ENCODE peak calls at places on chromosome 1, in five cellular contexts. Y is GM12878, U is A549, K is GM23338, F is K562. H is an unnamed sample.

GRCh38 chr1:63634471-63634870 is 41.3 kb downstream of the PGM1 start:
- DNase-seq in Y (no peak), U (no peak), K (no peak), F (no peak), H (no peak)

GRCh38 chr1:93605812-93606512 is 75.7 kb downstream of the BCAR3 start:
- DNase-seq in Y (no peak), U (peak), K (no peak), F (no peak), H (no peak)

GRCh38 chr1:22114083-22115012 is 28.5 kb downstream of the WNT4 start:
- DNase-seq in Y (no peak), U (no peak), K (no peak), F (no peak), H (no peak)

GRCh38 chr1:245603311-245603865 is 448.6 kb downstream of the KIF26B start:
- DNase-seq in Y (no peak), U (no peak), K (no peak), F (no peak), H (no peak)

GRCh38 chr1:1039145-1039910 is 19.4 kb downstream of the AGRN start:
- DNase-seq in Y (no peak), U (no peak), K (no peak), F (no peak), H (no peak)

GRCh38 chr1:9782897-9783296 is 40.9 kb downstream of the CLSTN1 start:
- DNase-seq in Y (peak), U (no peak), K (no peak), F (no peak), H (no peak)

GRCh38 chr1:22850681-22851080 is 122.0 kb downstream of the LACTBL1 start:
- DNase-seq in Y (no peak), U (no peak), K (no peak), F (no peak), H (no peak)

GRCh38 chr1:47536646-47537118 is 98.8 kb downstream of the FOXD2 start:
- DNase-seq in Y (no peak), U (no peak), K (no peak), F (no peak), H (no peak)

GRCh38 chr1:5878938-5879337 is 113.3 kb downstream of the NPHP4 start:
- DNase-seq in Y (no peak), U (no peak), K (no peak), F (peak), H (no peak)

GRCh38 chr1:19484793-19485361 is 462 bp downstream of the CAPZB start:
- DNase-seq in Y (no peak), U (peak), K (peak), F (peak), H (no peak)

GRCh38 chr1:218462591-218462990 is 117.5 kb downstream of the TGFB2 start:
- DNase-seq in Y (no peak), U (no peak), K (no peak), F (no peak), H (no peak)

GRCh38 chr1:56644941-56645662 is at the start of gene PRKAA2:
- DNase-seq in Y (no peak), U (peak), K (peak), F (peak), H (peak)

GRCh38 chr1:85448358-85448757 is 16.6 kb downstream of the DDAH1 start:
- DNase-seq in Y (no peak), U (no peak), K (no peak), F (no peak), H (no peak)

GRCh38 chr1:109704173-109704572 is 7.9 kb upstream of the GSTM5 start:
- DNase-seq in Y (no peak), U (no peak), K (peak), F (peak), H (peak)

GRCh38 chr1:10836726-10837125 is 40.3 kb upstream of the CASZ1 start:
- DNase-seq in Y (no peak), U (no peak), K (peak), F (no peak), H (no peak)

GRCh38 chr1:156122519-156123355 is 8.2 kb downstream of the LMNA start:
- DNase-seq in Y (no peak), U (no peak), K (no peak), F (peak), H (peak)

GRCh38 chr1:53137729-53138128 is 4.7 kb downstream of the SLC1A7 start:
- DNase-seq in Y (no peak), U (no peak), K (peak), F (peak), H (peak)

GRCh38 chr1:243247901-243248300 is 7.2 kb downstream of the CEP170 start:
- DNase-seq in Y (no peak), U (no peak), K (no peak), F (no peak), H (no peak)

GRCh38 chr1:17066530-17067426 is 12.9 kb upstream of the SDHB start:
- DNase-seq in Y (no peak), U (no peak), K (no peak), F (no peak), H (no peak)

GRCh38 chr1:170562644-170563338 is 30.8 kb downstream of the GORAB start:
- DNase-seq in Y (peak), U (peak), K (peak), F (peak), H (peak)
- TF ChIP-seq JUNB in Y (peak), U (peak), K (no peak), F (no peak), H (no peak)

DNA sequence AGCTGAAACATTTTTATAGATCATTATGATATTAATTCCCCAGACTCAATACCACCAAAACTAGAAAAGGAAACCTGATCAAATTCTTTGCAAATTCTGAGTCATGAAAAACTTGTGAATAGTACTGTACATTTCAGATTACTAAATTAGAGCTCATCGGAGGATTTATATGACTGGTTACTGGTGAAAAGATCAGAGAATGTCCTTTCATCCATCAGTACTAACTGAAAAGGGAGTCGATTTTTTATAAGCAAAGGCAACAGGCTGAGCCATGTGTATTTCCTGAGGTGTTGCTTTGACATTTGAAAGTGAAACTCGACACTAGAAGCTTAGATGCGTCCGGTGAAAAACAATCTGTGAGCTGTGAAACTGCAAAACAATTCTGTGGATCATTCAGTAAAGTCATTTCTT is 155.7 kb downstream of the TNFSF18 start:
- DNase-seq in Y (no peak), U (no peak), K (peak), F (no peak), H (no peak)
- TF ChIP-seq JUNB in Y (peak), U (no peak), K (no peak), F (no peak), H (no peak)

DNA sequence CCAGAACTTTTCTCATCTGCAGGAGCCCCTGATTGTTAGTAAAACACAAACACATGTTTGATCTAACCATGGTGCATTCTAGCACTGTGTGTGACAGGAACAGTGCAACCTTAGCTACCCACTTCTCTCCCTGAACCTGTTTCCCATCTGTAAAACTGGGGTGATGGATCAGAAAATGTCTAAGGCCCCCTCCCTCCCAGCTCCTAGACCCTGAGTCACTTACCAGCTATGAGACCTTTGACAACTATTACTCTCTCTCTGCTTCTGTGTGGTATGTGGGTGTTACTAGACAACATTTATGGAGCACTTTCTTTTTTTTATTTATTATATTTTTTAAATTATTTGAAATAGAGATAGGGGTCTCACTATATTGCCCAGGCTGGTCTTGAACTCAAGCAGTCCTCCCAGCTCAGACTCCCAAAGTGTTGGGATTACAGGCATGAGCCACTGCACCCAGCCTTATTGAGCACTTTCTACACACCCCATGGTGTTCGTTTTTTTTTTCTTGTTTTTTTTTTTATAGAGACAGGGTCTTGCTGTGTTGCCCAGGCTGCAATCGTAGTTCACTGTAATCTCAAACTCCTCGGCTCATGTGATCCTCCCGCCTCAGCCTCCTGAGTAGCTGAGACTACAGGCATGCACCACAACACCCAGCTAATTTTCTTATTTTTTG is 2.6 kb downstream of the INPP5B start:
- DNase-seq in Y (no peak), U (no peak), K (no peak), F (no peak), H (no peak)
- TF ChIP-seq JUNB in Y (no peak), U (no peak), K (no peak), F (no peak), H (no peak)

GRCh38 chr1:67761054-67761453 is 72.2 kb downstream of the GNG12 start:
- DNase-seq in Y (no peak), U (no peak), K (no peak), F (no peak), H (no peak)
- TF ChIP-seq JUNB in Y (no peak), U (no peak), K (no peak), F (no peak), H (no peak)

GRCh38 chr1:116448785-116449385 is 75.8 kb downstream of the ATP1A1 start:
- DNase-seq in Y (no peak), U (no peak), K (no peak), F (no peak), H (peak)

GRCh38 chr1:116440731-116441130 is 67.7 kb downstream of the ATP1A1 start:
- DNase-seq in Y (no peak), U (no peak), K (no peak), F (no peak), H (no peak)

GRCh38 chr1:116449578-116449977 is 76.5 kb downstream of the ATP1A1 start:
- DNase-seq in Y (no peak), U (no peak), K (no peak), F (no peak), H (no peak)

GRCh38 chr1:116445534-116445933 is 72.5 kb downstream of the ATP1A1 start:
- DNase-seq in Y (no peak), U (no peak), K (no peak), F (no peak), H (no peak)

DNA sequence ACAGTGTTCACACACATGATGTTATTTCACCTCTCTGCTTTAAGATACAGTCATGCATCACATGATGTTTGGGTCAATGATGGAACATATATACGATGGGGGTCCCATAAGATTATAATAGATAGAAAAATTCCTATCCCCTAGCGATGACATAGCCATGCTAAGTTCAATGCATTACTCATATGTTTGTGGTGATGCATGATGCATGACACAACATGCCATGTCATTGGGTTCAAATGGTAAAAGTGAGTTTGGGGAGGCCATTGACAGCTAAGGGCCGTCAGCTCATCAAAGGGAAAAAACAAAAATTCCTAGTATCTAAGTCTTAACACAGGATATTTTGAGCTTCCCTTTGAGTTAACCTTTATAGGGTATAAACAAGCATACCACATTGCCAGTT is 73.6 kb downstream of the ATP1A1 start:
- DNase-seq in Y (no peak), U (no peak), K (no peak), F (no peak), H (no peak)
- TF ChIP-seq JUNB in Y (no peak), U (no peak), K (no peak), F (no peak), H (no peak)

GRCh38 chr1:150967936-150968335 is 6.7 kb downstream of the CERS2 start:
- DNase-seq in Y (no peak), U (no peak), K (no peak), F (no peak), H (no peak)

GRCh38 chr1:150971583-150972416 is 2.8 kb downstream of the CERS2 start:
- DNase-seq in Y (no peak), U (no peak), K (peak), F (peak), H (peak)

GRCh38 chr1:150966011-150966410 is 8.6 kb downstream of the CERS2 start:
- DNase-seq in Y (no peak), U (no peak), K (no peak), F (no peak), H (no peak)

GRCh38 chr1:150970818-150971582 is 3.6 kb downstream of the CERS2 start:
- DNase-seq in Y (no peak), U (no peak), K (peak), F (no peak), H (peak)

GRCh38 chr1:150968491-150968890 is 6.1 kb downstream of the CERS2 start:
- DNase-seq in Y (no peak), U (no peak), K (no peak), F (no peak), H (no peak)
- TF ChIP-seq JUNB in Y (no peak), U (no peak), K (no peak), F (no peak), H (no peak)

GRCh38 chr1:228084325-228084724 is 1.8 kb downstream of the ARF1 start:
- DNase-seq in Y (no peak), U (no peak), K (no peak), F (no peak), H (no peak)

GRCh38 chr1:228082975-228083870 is 715 bp downstream of the ARF1 start:
- DNase-seq in Y (no peak), U (no peak), K (peak), F (peak), H (no peak)

GRCh38 chr1:228084797-228085196 is 2.3 kb downstream of the ARF1 start:
- DNase-seq in Y (no peak), U (no peak), K (no peak), F (no peak), H (no peak)

GRCh38 chr1:228083871-228084278 is 1.4 kb downstream of the ARF1 start:
- DNase-seq in Y (no peak), U (no peak), K (no peak), F (no peak), H (no peak)

DNA sequence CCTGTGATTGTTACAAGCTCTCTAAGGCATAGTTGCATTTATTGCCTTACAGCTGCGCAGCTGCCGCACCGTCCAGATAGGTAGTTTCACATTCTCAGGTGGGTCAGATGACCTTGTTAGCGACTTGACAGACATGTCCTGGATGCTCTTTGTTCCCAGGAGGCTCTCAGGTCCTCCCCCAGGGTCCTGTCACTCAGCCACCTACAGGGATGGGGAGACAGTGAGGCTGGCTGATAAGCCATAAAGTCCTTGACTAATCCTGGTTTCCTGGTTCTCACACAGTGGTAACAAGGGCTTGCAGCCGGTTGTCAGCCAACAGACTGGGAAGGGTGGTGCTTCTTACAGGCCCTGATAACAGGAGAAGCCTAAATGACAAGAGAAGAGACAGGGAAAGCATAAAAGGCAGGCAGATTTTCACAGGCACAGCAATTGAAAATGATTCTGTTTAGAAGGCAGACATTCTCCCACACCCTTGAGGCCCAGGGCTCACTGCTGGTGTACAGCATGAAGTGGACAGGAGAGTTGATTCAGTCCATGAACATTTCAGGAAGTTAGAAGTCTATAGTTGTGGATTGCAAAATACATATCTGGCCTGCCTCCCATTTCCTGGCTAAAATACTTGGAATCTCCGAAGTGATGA is 2.9 kb downstream of the ARF1 start:
- DNase-seq in Y (no peak), U (no peak), K (peak), F (peak), H (peak)
- TF ChIP-seq JUNB in Y (no peak), U (no peak), K (no peak), F (no peak), H (no peak)

GRCh38 chr1:30420519-30421050 is 302.8 kb downstream of the MATN1 start:
- DNase-seq in Y (no peak), U (no peak), K (no peak), F (no peak), H (no peak)
- TF ChIP-seq JUNB in Y (no peak), U (no peak), K (no peak), F (no peak), H (no peak)

H was measured in HepG2.